ENCODE peak calls at places on chromosomes 5 and 9, in seven cellular contexts. One of them, this sample, is unnamed.

GRCh38 chr9:96494215-96494800 is 44.3 kb downstream of the HABP4 start:
- DNase-seq in tibial artery: peak; percentile 48
- DNase-seq in pons: no peak
- DNase-seq in omental fat pad: no peak
- DNase-seq in astrocyte of the spinal cord: no peak
- DNase-seq in HTR-8/SVneo: no peak
- DNase-seq in DMS 273 treated with DMSO at 0.1 percent for 48 hours: no peak
- DNase-seq in this sample: no peak

GRCh38 chr5:53923969-53924876 is 363.8 kb downstream of the NDUFS4 start:
- DNase-seq in HTR-8/SVneo: no peak
- DNase-seq in omental fat pad: no peak
- DNase-seq in DMS 273 treated with DMSO at 0.1 percent for 48 hours: peak; percentile 25
- DNase-seq in tibial artery: no peak
- DNase-seq in astrocyte of the spinal cord: no peak
- DNase-seq in pons: no peak
- DNase-seq in this sample: no peak

GRCh38 chr5:74200560-74200959 is 440.0 kb downstream of the ENC1 start:
- DNase-seq in astrocyte of the spinal cord: no peak
- DNase-seq in pons: no peak
- DNase-seq in DMS 273 treated with DMSO at 0.1 percent for 48 hours: no peak
- DNase-seq in HTR-8/SVneo: no peak
- DNase-seq in tibial artery: no peak
- DNase-seq in omental fat pad: no peak
- DNase-seq in this sample: peak; percentile 76

GRCh38 chr9:77981332-77981731 is 50.3 kb downstream of the GNAQ start:
- DNase-seq in omental fat pad: no peak
- DNase-seq in tibial artery: no peak
- DNase-seq in DMS 273 treated with DMSO at 0.1 percent for 48 hours: no peak
- DNase-seq in pons: peak; percentile 66
- DNase-seq in HTR-8/SVneo: no peak
- DNase-seq in astrocyte of the spinal cord: peak; percentile 54
- DNase-seq in this sample: no peak

GRCh38 chr9:83526221-83526620 is 12.0 kb downstream of the FRMD3 start:
- DNase-seq in omental fat pad: no peak
- DNase-seq in HTR-8/SVneo: no peak
- DNase-seq in astrocyte of the spinal cord: no peak
- DNase-seq in pons: no peak
- DNase-seq in tibial artery: no peak
- DNase-seq in DMS 273 treated with DMSO at 0.1 percent for 48 hours: no peak
- DNase-seq in this sample: no peak

GRCh38 chr5:153425914-153426313 is 64.6 kb upstream of the GRIA1 start:
- DNase-seq in pons: no peak
- DNase-seq in astrocyte of the spinal cord: no peak
- DNase-seq in omental fat pad: no peak
- DNase-seq in tibial artery: no peak
- DNase-seq in DMS 273 treated with DMSO at 0.1 percent for 48 hours: no peak
- DNase-seq in HTR-8/SVneo: no peak
- DNase-seq in this sample: peak; percentile 41

GRCh38 chr5:74935752-74936091 is 69.5 kb upstream of the FAM169A start:
- DNase-seq in DMS 273 treated with DMSO at 0.1 percent for 48 hours: no peak
- DNase-seq in omental fat pad: no peak
- DNase-seq in astrocyte of the spinal cord: no peak
- DNase-seq in tibial artery: no peak
- DNase-seq in HTR-8/SVneo: no peak
- DNase-seq in pons: no peak
- DNase-seq in this sample: no peak

GRCh38 chr9:123997665-123998277 is 13.8 kb upstream of the LHX2 start:
- DNase-seq in HTR-8/SVneo: no peak
- DNase-seq in astrocyte of the spinal cord: no peak
- DNase-seq in tibial artery: peak; percentile 69
- DNase-seq in pons: peak; percentile 67
- DNase-seq in DMS 273 treated with DMSO at 0.1 percent for 48 hours: no peak
- DNase-seq in omental fat pad: peak; percentile 46
- DNase-seq in this sample: no peak

GRCh38 chr9:108643756-108644510 is 211.9 kb downstream of the ACTL7B start:
- DNase-seq in omental fat pad: no peak
- DNase-seq in DMS 273 treated with DMSO at 0.1 percent for 48 hours: no peak
- DNase-seq in HTR-8/SVneo: no peak
- DNase-seq in tibial artery: no peak
- DNase-seq in pons: no peak
- DNase-seq in astrocyte of the spinal cord: no peak
- DNase-seq in this sample: no peak

GRCh38 chr5:172643392-172643871 is 2.4 kb downstream of the NEURL1B start:
- DNase-seq in HTR-8/SVneo: no peak
- DNase-seq in omental fat pad: no peak
- DNase-seq in tibial artery: peak; percentile 63
- DNase-seq in pons: peak; percentile 20
- DNase-seq in DMS 273 treated with DMSO at 0.1 percent for 48 hours: no peak
- DNase-seq in astrocyte of the spinal cord: no peak
- DNase-seq in this sample: no peak

GRCh38 chr9:109307380-109308240 is 13.2 kb downstream of the EPB41L4B start:
- DNase-seq in HTR-8/SVneo: no peak
- DNase-seq in tibial artery: no peak
- DNase-seq in astrocyte of the spinal cord: no peak
- DNase-seq in pons: no peak
- DNase-seq in DMS 273 treated with DMSO at 0.1 percent for 48 hours: peak; percentile 20
- DNase-seq in omental fat pad: no peak
- DNase-seq in this sample: no peak

GRCh38 chr5:13985736-13986418 is 41.4 kb upstream of the DNAH5 start:
- DNase-seq in HTR-8/SVneo: peak; percentile 90
- DNase-seq in astrocyte of the spinal cord: peak; percentile 82
- DNase-seq in omental fat pad: no peak
- DNase-seq in DMS 273 treated with DMSO at 0.1 percent for 48 hours: no peak
- DNase-seq in pons: no peak
- DNase-seq in tibial artery: no peak
- DNase-seq in this sample: no peak

GRCh38 chr9:109469646-109470358 is 28.3 kb downstream of the PTPN3 start:
- DNase-seq in HTR-8/SVneo: peak; percentile 74
- DNase-seq in astrocyte of the spinal cord: peak; percentile 80
- DNase-seq in DMS 273 treated with DMSO at 0.1 percent for 48 hours: peak; percentile 36
- DNase-seq in omental fat pad: peak; percentile 50
- DNase-seq in tibial artery: peak; percentile 82
- DNase-seq in pons: peak; percentile 83
- DNase-seq in this sample: peak; percentile 72

GRCh38 chr9:133918123-133918813 is 73.9 kb downstream of the VAV2 start:
- DNase-seq in tibial artery: no peak
- DNase-seq in HTR-8/SVneo: no peak
- DNase-seq in astrocyte of the spinal cord: no peak
- DNase-seq in DMS 273 treated with DMSO at 0.1 percent for 48 hours: no peak
- DNase-seq in omental fat pad: no peak
- DNase-seq in pons: no peak
- DNase-seq in this sample: no peak

GRCh38 chr5:73273379-73274050 is 100.5 kb downstream of the TMEM174 start:
- DNase-seq in astrocyte of the spinal cord: no peak
- DNase-seq in tibial artery: no peak
- DNase-seq in omental fat pad: no peak
- DNase-seq in pons: no peak
- DNase-seq in DMS 273 treated with DMSO at 0.1 percent for 48 hours: peak; percentile 60
- DNase-seq in HTR-8/SVneo: no peak
- DNase-seq in this sample: no peak

GRCh38 chr5:73182282-73182681 is 9.3 kb downstream of the TMEM174 start:
- DNase-seq in DMS 273 treated with DMSO at 0.1 percent for 48 hours: no peak
- DNase-seq in pons: no peak
- DNase-seq in omental fat pad: no peak
- DNase-seq in tibial artery: no peak
- DNase-seq in astrocyte of the spinal cord: no peak
- DNase-seq in HTR-8/SVneo: no peak
- DNase-seq in this sample: no peak

GRCh38 chr9:95025213-95026170 is 292.0 kb downstream of the FANCC start:
- DNase-seq in omental fat pad: no peak
- DNase-seq in tibial artery: peak; percentile 89
- DNase-seq in DMS 273 treated with DMSO at 0.1 percent for 48 hours: no peak
- DNase-seq in astrocyte of the spinal cord: peak; percentile 92
- DNase-seq in pons: peak; percentile 77
- DNase-seq in HTR-8/SVneo: peak; percentile 67
- DNase-seq in this sample: peak; percentile 11

GRCh38 chr5:169805527-169805934 is 168.5 kb downstream of the DOCK2 start:
- DNase-seq in pons: no peak
- DNase-seq in HTR-8/SVneo: no peak
- DNase-seq in tibial artery: no peak
- DNase-seq in astrocyte of the spinal cord: no peak
- DNase-seq in omental fat pad: no peak
- DNase-seq in DMS 273 treated with DMSO at 0.1 percent for 48 hours: no peak
- DNase-seq in this sample: no peak